ENCODE peak calls at places on chromosome 18, in six cellular contexts. One of them, this sample, is unnamed. For H3K9me3, the result is how much of the 10 kb centered on the place peaks cover.

GRCh38 chr18:212780-213179 is 54.4 kb downstream of the USP14 start:
- DNase-seq in CD4-positive, alpha-beta memory T cell: no peak
- DNase-seq in K562: no peak
- DNase-seq in mammary epithelial cell: no peak
- DNase-seq in neuronal stem cell: no peak
- DNase-seq in GM23248: peak
- DNase-seq in this sample: no peak

GRCh38 chr18:74468547-74469014 is 11.5 kb upstream of the DIPK1C start:
- DNase-seq in neuronal stem cell: no peak
- DNase-seq in K562: no peak
- DNase-seq in mammary epithelial cell: peak
- DNase-seq in CD4-positive, alpha-beta memory T cell: no peak
- DNase-seq in GM23248: peak
- DNase-seq in this sample: no peak

GRCh38 chr18:45231606-45232005 is 383.7 kb upstream of the SLC14A2 start:
- DNase-seq in GM23248: peak
- DNase-seq in K562: no peak
- DNase-seq in mammary epithelial cell: no peak
- DNase-seq in neuronal stem cell: no peak
- DNase-seq in CD4-positive, alpha-beta memory T cell: no peak
- DNase-seq in this sample: no peak

GRCh38 chr18:68662779-68663178 is 52.1 kb downstream of the TMX3 start:
- DNase-seq in GM23248: peak
- DNase-seq in mammary epithelial cell: peak
- DNase-seq in K562: no peak
- DNase-seq in CD4-positive, alpha-beta memory T cell: no peak
- DNase-seq in neuronal stem cell: no peak
- DNase-seq in this sample: no peak

GRCh38 chr18:79876497-79876896 is 75.0 kb downstream of the SLC66A2 start:
- DNase-seq in mammary epithelial cell: peak
- DNase-seq in neuronal stem cell: no peak
- DNase-seq in K562: no peak
- DNase-seq in GM23248: no peak
- DNase-seq in CD4-positive, alpha-beta memory T cell: no peak
- DNase-seq in this sample: no peak

GRCh38 chr18:75289762-75290161 is 79.2 kb downstream of the TSHZ1 start:
- DNase-seq in GM23248: no peak
- DNase-seq in neuronal stem cell: no peak
- DNase-seq in mammary epithelial cell: no peak
- DNase-seq in K562: no peak
- DNase-seq in CD4-positive, alpha-beta memory T cell: no peak
- DNase-seq in this sample: no peak

GRCh38 chr18:72013512-72013911 is 530.6 kb downstream of the CBLN2 start:
- DNase-seq in K562: no peak
- DNase-seq in CD4-positive, alpha-beta memory T cell: no peak
- DNase-seq in neuronal stem cell: no peak
- DNase-seq in GM23248: no peak
- DNase-seq in mammary epithelial cell: no peak
- DNase-seq in this sample: no peak

GRCh38 chr18:41075212-41075611 is 879.8 kb upstream of the PIK3C3 start:
- DNase-seq in K562: no peak
- DNase-seq in GM23248: peak
- DNase-seq in mammary epithelial cell: peak
- DNase-seq in CD4-positive, alpha-beta memory T cell: no peak
- DNase-seq in neuronal stem cell: no peak
- DNase-seq in this sample: no peak

GRCh38 chr18:47844828-47845227 is 85.6 kb downstream of the SMAD2 start:
- DNase-seq in neuronal stem cell: no peak
- DNase-seq in K562: no peak
- DNase-seq in GM23248: no peak
- DNase-seq in CD4-positive, alpha-beta memory T cell: no peak
- DNase-seq in mammary epithelial cell: no peak
- DNase-seq in this sample: no peak

GRCh38 chr18:26649193-26649543 is 100.8 kb upstream of the KCTD1 start:
- DNase-seq in GM23248: no peak
- DNase-seq in mammary epithelial cell: no peak
- DNase-seq in CD4-positive, alpha-beta memory T cell: no peak
- DNase-seq in K562: no peak
- DNase-seq in neuronal stem cell: no peak
- DNase-seq in this sample: no peak

GRCh38 chr18:9673296-9674251 is 34.5 kb upstream of the RAB31 start:
- DNase-seq in neuronal stem cell: no peak
- DNase-seq in mammary epithelial cell: peak
- DNase-seq in K562: peak
- DNase-seq in CD4-positive, alpha-beta memory T cell: peak
- DNase-seq in GM23248: peak
- DNase-seq in this sample: no peak

GRCh38 chr18:70627100-70627802 is 338.4 kb downstream of the SOCS6 start:
- DNase-seq in neuronal stem cell: no peak
- DNase-seq in K562: no peak
- DNase-seq in mammary epithelial cell: no peak
- DNase-seq in GM23248: no peak
- DNase-seq in CD4-positive, alpha-beta memory T cell: no peak
- DNase-seq in this sample: no peak

GRCh38 chr18:3094355-3094684 is 81.4 kb upstream of the LPIN2 start:
- DNase-seq in GM23248: no peak
- DNase-seq in CD4-positive, alpha-beta memory T cell: no peak
- DNase-seq in mammary epithelial cell: no peak
- DNase-seq in neuronal stem cell: no peak
- DNase-seq in K562: no peak
- DNase-seq in this sample: no peak

GRCh38 chr18:36130883-36131653 is 1.4 kb downstream of the ELP2 start:
- DNase-seq in GM23248: no peak
- DNase-seq in CD4-positive, alpha-beta memory T cell: no peak
- DNase-seq in mammary epithelial cell: no peak
- DNase-seq in K562: no peak
- DNase-seq in neuronal stem cell: no peak
- DNase-seq in this sample: no peak

GRCh38 chr18:41955688-41956087 is 654 bp downstream of the PIK3C3 start:
- DNase-seq in GM23248: peak
- DNase-seq in mammary epithelial cell: peak
- DNase-seq in neuronal stem cell: no peak
- DNase-seq in K562: no peak
- DNase-seq in CD4-positive, alpha-beta memory T cell: no peak
- DNase-seq in this sample: no peak

GRCh38 chr18:37570336-37570930 is 4.8 kb upstream of the CELF4 start:
- DNase-seq in K562: no peak
- DNase-seq in GM23248: no peak
- DNase-seq in CD4-positive, alpha-beta memory T cell: no peak
- DNase-seq in mammary epithelial cell: no peak
- DNase-seq in neuronal stem cell: no peak
- DNase-seq in this sample: no peak

GRCh38 chr18:75638223-75638596 is 210.7 kb upstream of the SMIM21 start:
- DNase-seq in CD4-positive, alpha-beta memory T cell: no peak
- DNase-seq in mammary epithelial cell: peak
- DNase-seq in K562: no peak
- DNase-seq in neuronal stem cell: no peak
- DNase-seq in GM23248: peak
- DNase-seq in this sample: no peak

GRCh38 chr18:3773303-3773702 is 323.3 kb downstream of the TGIF1 start:
- DNase-seq in CD4-positive, alpha-beta memory T cell: no peak
- DNase-seq in neuronal stem cell: no peak
- DNase-seq in K562: no peak
- DNase-seq in GM23248: peak
- DNase-seq in mammary epithelial cell: no peak
- DNase-seq in this sample: no peak

GRCh38 chr18:80033181-80034067 is 810 bp upstream of the RBFA start:
- DNase-seq in mammary epithelial cell: no peak
- DNase-seq in neuronal stem cell: no peak
- DNase-seq in GM23248: peak
- DNase-seq in K562: peak
- DNase-seq in CD4-positive, alpha-beta memory T cell: peak
- DNase-seq in this sample: no peak

GRCh38 chr18:49858309-49859005 is 45.1 kb upstream of the ACAA2 start:
- DNase-seq in mammary epithelial cell: peak
- DNase-seq in K562: peak
- DNase-seq in neuronal stem cell: peak
- DNase-seq in GM23248: peak
- DNase-seq in CD4-positive, alpha-beta memory T cell: peak
- DNase-seq in this sample: peak

GRCh38 chr18:75810481-75810880 is 383.0 kb upstream of the SMIM21 start:
- DNase-seq in neuronal stem cell: no peak
- DNase-seq in CD4-positive, alpha-beta memory T cell: no peak
- DNase-seq in mammary epithelial cell: no peak
- DNase-seq in K562: no peak
- DNase-seq in GM23248: no peak
- DNase-seq in this sample: no peak

GRCh38 chr18:54850598-54850997 is 22.3 kb downstream of the RAB27B start:
- DNase-seq in GM23248: no peak
- DNase-seq in mammary epithelial cell: no peak
- DNase-seq in K562: no peak
- DNase-seq in neuronal stem cell: no peak
- DNase-seq in CD4-positive, alpha-beta memory T cell: no peak
- DNase-seq in this sample: no peak

GRCh38 chr18:8705941-8706544 is 687 bp downstream of the MTCL1 start:
- DNase-seq in neuronal stem cell: no peak
- DNase-seq in K562: no peak
- DNase-seq in CD4-positive, alpha-beta memory T cell: peak
- DNase-seq in GM23248: peak
- DNase-seq in mammary epithelial cell: peak
- DNase-seq in this sample: no peak

GRCh38 chr18:67300498-67300897 is 216.0 kb downstream of the DSEL start:
- DNase-seq in GM23248: no peak
- DNase-seq in mammary epithelial cell: peak
- DNase-seq in K562: no peak
- DNase-seq in CD4-positive, alpha-beta memory T cell: peak
- DNase-seq in neuronal stem cell: peak
- DNase-seq in this sample: no peak

GRCh38 chr18:6650756-6651155 is 78.8 kb upstream of the ARHGAP28 start:
- DNase-seq in neuronal stem cell: no peak
- DNase-seq in CD4-positive, alpha-beta memory T cell: no peak
- DNase-seq in K562: no peak
- DNase-seq in mammary epithelial cell: no peak
- DNase-seq in GM23248: no peak
- DNase-seq in this sample: no peak
- H3K9me3 ChIP-seq in neuronal stem cell: under half
- H3K9me3 ChIP-seq in CD4-positive, alpha-beta memory T cell: under half
- H3K9me3 ChIP-seq in K562: under half
- H3K9me3 ChIP-seq in mammary epithelial cell: under half
- H3K9me3 ChIP-seq in GM23248: under half
- H3K9me3 ChIP-seq in this sample: under half

GRCh38 chr18:46566111-46566510 is 90.9 kb downstream of the LOXHD1 start:
- DNase-seq in GM23248: no peak
- DNase-seq in K562: no peak
- DNase-seq in neuronal stem cell: no peak
- DNase-seq in CD4-positive, alpha-beta memory T cell: no peak
- DNase-seq in mammary epithelial cell: no peak
- DNase-seq in this sample: no peak

GRCh38 chr18:46569211-46569610 is 87.8 kb downstream of the LOXHD1 start:
- DNase-seq in mammary epithelial cell: no peak
- DNase-seq in CD4-positive, alpha-beta memory T cell: no peak
- DNase-seq in neuronal stem cell: no peak
- DNase-seq in GM23248: no peak
- DNase-seq in K562: no peak
- DNase-seq in this sample: no peak

GRCh38 chr18:46570666-46571065 is 86.4 kb downstream of the LOXHD1 start:
- DNase-seq in mammary epithelial cell: no peak
- DNase-seq in neuronal stem cell: no peak
- DNase-seq in K562: no peak
- DNase-seq in CD4-positive, alpha-beta memory T cell: no peak
- DNase-seq in GM23248: no peak
- DNase-seq in this sample: no peak

GRCh38 chr18:46570134-46570533 is 86.9 kb downstream of the LOXHD1 start:
- DNase-seq in GM23248: no peak
- DNase-seq in mammary epithelial cell: no peak
- DNase-seq in CD4-positive, alpha-beta memory T cell: no peak
- DNase-seq in neuronal stem cell: no peak
- DNase-seq in K562: no peak
- DNase-seq in this sample: no peak

DNA sequence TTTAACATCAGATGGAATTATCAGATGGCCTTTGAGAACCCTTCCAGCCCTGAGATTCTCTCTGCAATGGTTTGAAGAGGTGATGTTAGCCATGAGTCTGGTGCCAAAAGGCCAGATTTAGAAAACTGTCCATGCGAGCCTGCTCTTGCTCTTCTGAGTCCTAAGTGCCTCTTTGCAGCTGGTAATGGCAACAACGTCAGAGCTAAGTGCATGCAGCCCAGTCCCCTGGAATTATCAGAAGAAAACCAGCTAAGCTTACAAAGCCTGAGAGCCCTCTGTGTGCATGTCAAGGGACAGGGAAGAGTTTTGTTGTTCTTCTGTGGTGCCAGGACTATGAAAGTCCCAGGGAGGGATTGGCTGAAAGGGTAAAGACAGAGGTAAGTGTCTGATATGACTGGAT is 89.8 kb downstream of the LOXHD1 start:
- DNase-seq in neuronal stem cell: no peak
- DNase-seq in CD4-positive, alpha-beta memory T cell: no peak
- DNase-seq in GM23248: no peak
- DNase-seq in mammary epithelial cell: no peak
- DNase-seq in K562: no peak
- DNase-seq in this sample: no peak
- H3K4me3 ChIP-seq in neuronal stem cell: no peak
- H3K4me3 ChIP-seq in CD4-positive, alpha-beta memory T cell: no peak
- H3K4me3 ChIP-seq in GM23248: no peak
- H3K4me3 ChIP-seq in mammary epithelial cell: no peak
- H3K4me3 ChIP-seq in K562: no peak
- H3K4me3 ChIP-seq in this sample: no peak

GRCh38 chr18:14104906-14105748 is 27.1 kb downstream of the ZNF519 start:
- DNase-seq in K562: no peak
- DNase-seq in neuronal stem cell: no peak
- DNase-seq in mammary epithelial cell: no peak
- DNase-seq in CD4-positive, alpha-beta memory T cell: no peak
- DNase-seq in GM23248: no peak
- DNase-seq in this sample: no peak
- H3K9me3 ChIP-seq in K562: under half
- H3K9me3 ChIP-seq in neuronal stem cell: under half
- H3K9me3 ChIP-seq in mammary epithelial cell: under half
- H3K9me3 ChIP-seq in CD4-positive, alpha-beta memory T cell: under half
- H3K9me3 ChIP-seq in GM23248: under half
- H3K9me3 ChIP-seq in this sample: under half

GRCh38 chr18:7566244-7566586 is 901 bp upstream of the PTPRM start:
- DNase-seq in mammary epithelial cell: no peak
- DNase-seq in neuronal stem cell: no peak
- DNase-seq in GM23248: no peak
- DNase-seq in CD4-positive, alpha-beta memory T cell: no peak
- DNase-seq in K562: no peak
- DNase-seq in this sample: no peak
- H3K4me3 ChIP-seq in mammary epithelial cell: peak
- H3K4me3 ChIP-seq in neuronal stem cell: peak
- H3K4me3 ChIP-seq in GM23248: peak
- H3K4me3 ChIP-seq in CD4-positive, alpha-beta memory T cell: no peak
- H3K4me3 ChIP-seq in K562: peak
- H3K4me3 ChIP-seq in this sample: no peak

DNA sequence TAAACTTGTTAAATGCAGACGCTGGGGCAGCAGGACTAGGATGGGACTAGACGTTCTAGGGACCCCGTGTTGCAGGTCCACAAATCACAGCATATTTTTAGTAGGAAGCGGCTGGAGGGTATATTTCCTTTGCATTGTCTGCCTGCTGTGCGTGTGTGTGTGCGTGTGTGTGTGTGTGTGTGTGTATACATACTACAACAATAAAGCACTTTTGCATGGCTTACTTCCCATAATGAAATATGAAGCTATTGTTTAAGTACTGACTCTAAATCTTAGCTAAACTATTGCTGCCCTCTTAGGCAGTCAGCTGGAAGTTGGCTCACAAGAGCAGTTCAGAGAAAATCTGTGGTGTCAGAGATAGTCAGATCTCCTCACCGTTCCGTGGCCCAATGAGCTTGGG is 133.4 kb downstream of the CABLES1 start:
- DNase-seq in neuronal stem cell: no peak
- DNase-seq in GM23248: no peak
- DNase-seq in mammary epithelial cell: no peak
- DNase-seq in K562: no peak
- DNase-seq in CD4-positive, alpha-beta memory T cell: no peak
- DNase-seq in this sample: no peak
- H3K9me3 ChIP-seq in neuronal stem cell: under half
- H3K9me3 ChIP-seq in GM23248: under half
- H3K9me3 ChIP-seq in mammary epithelial cell: under half
- H3K9me3 ChIP-seq in K562: under half
- H3K9me3 ChIP-seq in CD4-positive, alpha-beta memory T cell: under half
- H3K9me3 ChIP-seq in this sample: under half

GRCh38 chr18:23504720-23505119 is 1.4 kb downstream of the RMC1 start:
- DNase-seq in mammary epithelial cell: no peak
- DNase-seq in K562: no peak
- DNase-seq in neuronal stem cell: no peak
- DNase-seq in GM23248: no peak
- DNase-seq in CD4-positive, alpha-beta memory T cell: peak
- DNase-seq in this sample: no peak
- H3K4me3 ChIP-seq in mammary epithelial cell: peak
- H3K4me3 ChIP-seq in K562: peak
- H3K4me3 ChIP-seq in neuronal stem cell: peak
- H3K4me3 ChIP-seq in GM23248: peak
- H3K4me3 ChIP-seq in CD4-positive, alpha-beta memory T cell: no peak
- H3K4me3 ChIP-seq in this sample: peak

This sample was measured in CD8-positive, alpha-beta T cell.